ENCODE peak calls at places on chromosomes 1 and 21, in six cellular contexts. X is WTC11; U is stimulated activated CD8-positive, alpha-beta memory T cell treated with anti-CD3 and anti-CD28 coated beads, Interleukin-4, amount 100 ng/mL, for 48 hours; T is small intestine; O is fibroblast of the conjunctiva; J is CD4-positive, CD25-positive, alpha-beta regulatory T cell. W is an unnamed sample.

GRCh38 chr1:105664495-105664894 is 1392.0 kb upstream of the PRMT6 start:
- DNase-seq in J (no peak), X (no peak), T (no peak), O (no peak), U (no peak), W (no peak)

GRCh38 chr1:203692565-203693470 is 66.2 kb downstream of the ATP2B4 start:
- DNase-seq in J (no peak), T (peak), O (peak), U (no peak), X (no peak), W (peak)

GRCh38 chr1:3516911-3517310 is 62.4 kb downstream of the ARHGEF16 start:
- DNase-seq in O (no peak), J (no peak), U (no peak), X (no peak), T (no peak), W (no peak)

GRCh38 chr1:68481041-68481440 is 15.8 kb downstream of the DEPDC1 start:
- DNase-seq in X (no peak), T (no peak), O (no peak), J (no peak), U (no peak), W (no peak)

GRCh38 chr1:53697671-53698380 is 41.1 kb downstream of the GLIS1 start:
- DNase-seq in T (no peak), X (no peak), J (no peak), U (no peak), O (no peak), W (peak)

GRCh38 chr1:204104331-204105222 is 31.7 kb downstream of the SOX13 start:
- DNase-seq in O (no peak), J (no peak), U (peak), X (no peak), T (peak), W (no peak)

GRCh38 chr1:113881661-113882060 is 5.7 kb downstream of the BCL2L15 start:
- DNase-seq in J (no peak), T (no peak), O (no peak), U (no peak), X (no peak), W (no peak)

GRCh38 chr21:37658994-37659458 is 257.2 kb downstream of the KCNJ6 start:
- DNase-seq in O (no peak), X (no peak), J (no peak), U (no peak), T (no peak), W (peak)

GRCh38 chr1:167910530-167910929 is 3.4 kb downstream of the ADCY10 start:
- DNase-seq in T (no peak), U (no peak), X (no peak), O (no peak), J (no peak), W (no peak)

GRCh38 chr1:96364576-96364975 is 357.0 kb upstream of the PTBP2 start:
- DNase-seq in T (no peak), O (no peak), X (no peak), U (no peak), J (no peak), W (no peak)

GRCh38 chr1:114353233-114353632 is 157.8 kb downstream of the TRIM33 start:
- DNase-seq in J (no peak), U (no peak), T (no peak), X (no peak), O (peak), W (peak)

GRCh38 chr1:51690285-51690961 is 73.5 kb downstream of the OSBPL9 start:
- DNase-seq in O (peak), T (no peak), X (no peak), J (no peak), U (no peak), W (no peak)

GRCh38 chr1:110042981-110043380 is 8.6 kb downstream of the STRIP1 start:
- DNase-seq in U (no peak), T (no peak), J (no peak), X (no peak), O (no peak), W (no peak)

GRCh38 chr1:117812868-117813511 is 116.4 kb downstream of the GDAP2 start:
- DNase-seq in T (no peak), J (no peak), X (no peak), U (no peak), O (no peak), W (peak)